ENCODE peak calls at places on chromosomes 13 and 19, in five cellular contexts. Z is neural progenitor cell, F is IMR-90, O is osteoblast, B is neuronal stem cell. U is an unnamed sample.

GRCh38 chr19:52936151-52936957 is 13.1 kb upstream of the ZNF888 start:
- DNase-seq in B (no peak), F (no peak), O (no peak), Z (no peak), U (no peak)

GRCh38 chr19:56301152-56301551 is 13.5 kb downstream of the ZSCAN5A start:
- DNase-seq in O (no peak), B (no peak), Z (no peak), F (no peak), U (peak; percentile 48)

GRCh38 chr13:37657134-37657533 is 58.6 kb upstream of the POSTN start:
- DNase-seq in F (peak; percentile 71), O (no peak), B (no peak), Z (no peak), U (no peak)

GRCh38 chr13:92255533-92255932 is 857.1 kb downstream of the GPC5 start:
- DNase-seq in F (no peak), B (no peak), Z (no peak), O (no peak), U (no peak)

GRCh38 chr13:85312071-85312470 is 487.1 kb downstream of the SLITRK6 start:
- DNase-seq in F (no peak), B (no peak), O (no peak), Z (no peak), U (no peak)

GRCh38 chr19:10315335-10316214 is at the start of gene FDX2:
- DNase-seq in O (peak; percentile 99), F (peak; percentile 67), Z (peak; percentile 92), B (peak; percentile 86), U (peak; percentile 95)

GRCh38 chr13:85241045-85241444 is 558.2 kb downstream of the SLITRK6 start:
- DNase-seq in O (no peak), F (peak; percentile 44), B (no peak), Z (no peak), U (no peak)

GRCh38 chr19:32677657-32678056 is 2.0 kb downstream of the RGS9BP start:
- DNase-seq in Z (peak; percentile 96), F (no peak), O (no peak), B (peak; percentile 87), U (peak; percentile 54)

GRCh38 chr13:105213512-105213911 is 1322.0 kb downstream of the EFNB2 start:
- DNase-seq in O (no peak), B (no peak), F (no peak), Z (peak; percentile 13), U (peak; percentile 38)

GRCh38 chr19:15315101-15315500 is 17.2 kb downstream of the BRD4 start:
- DNase-seq in B (no peak), Z (no peak), O (no peak), F (no peak), U (no peak)

GRCh38 chr19:15317392-15318011 is 14.8 kb downstream of the BRD4 start:
- DNase-seq in F (peak; percentile 80), O (no peak), B (no peak), Z (no peak), U (peak; percentile 42)

GRCh38 chr19:15318241-15318691 is 14.1 kb downstream of the BRD4 start:
- DNase-seq in F (peak; percentile 42), O (no peak), Z (no peak), B (no peak), U (no peak)

GRCh38 chr19:15313649-15314279 is 18.6 kb downstream of the BRD4 start:
- DNase-seq in B (no peak), O (no peak), F (no peak), Z (no peak), U (no peak)

GRCh38 chr19:15316498-15316897 is 15.8 kb downstream of the BRD4 start:
- DNase-seq in B (no peak), O (no peak), F (peak; percentile 80), Z (no peak), U (no peak)
- H3K4me2 ChIP-seq in B (no peak overlapping the region), O (no peak overlapping the region), F (peak overlapping the region; percentile 46), Z (no peak overlapping the region), U (no peak overlapping the region)

GRCh38 chr13:110582421-110582954 is 21.0 kb upstream of the RAB20 start:
- DNase-seq in B (no peak), Z (no peak), O (no peak), F (no peak), U (no peak)
- H3K4me2 ChIP-seq in B (no peak overlapping the region), Z (no peak overlapping the region), O (no peak overlapping the region), F (no peak overlapping the region), U (no peak overlapping the region)

GRCh38 chr19:15200575-15201364 is at the start of gene NOTCH3:
- DNase-seq in F (no peak), B (peak; percentile 51), Z (peak; percentile 89), O (peak; percentile 98), U (peak; percentile 79)
- H3K4me2 ChIP-seq in F (peak within 1 kb of the TSS; percentile 94), B (peak within 1 kb of the TSS; percentile 75), Z (peak within 1 kb of the TSS; percentile 95), O (peak within 1 kb of the TSS; percentile 78), U (peak within 1 kb of the TSS; percentile 88)

DNA sequence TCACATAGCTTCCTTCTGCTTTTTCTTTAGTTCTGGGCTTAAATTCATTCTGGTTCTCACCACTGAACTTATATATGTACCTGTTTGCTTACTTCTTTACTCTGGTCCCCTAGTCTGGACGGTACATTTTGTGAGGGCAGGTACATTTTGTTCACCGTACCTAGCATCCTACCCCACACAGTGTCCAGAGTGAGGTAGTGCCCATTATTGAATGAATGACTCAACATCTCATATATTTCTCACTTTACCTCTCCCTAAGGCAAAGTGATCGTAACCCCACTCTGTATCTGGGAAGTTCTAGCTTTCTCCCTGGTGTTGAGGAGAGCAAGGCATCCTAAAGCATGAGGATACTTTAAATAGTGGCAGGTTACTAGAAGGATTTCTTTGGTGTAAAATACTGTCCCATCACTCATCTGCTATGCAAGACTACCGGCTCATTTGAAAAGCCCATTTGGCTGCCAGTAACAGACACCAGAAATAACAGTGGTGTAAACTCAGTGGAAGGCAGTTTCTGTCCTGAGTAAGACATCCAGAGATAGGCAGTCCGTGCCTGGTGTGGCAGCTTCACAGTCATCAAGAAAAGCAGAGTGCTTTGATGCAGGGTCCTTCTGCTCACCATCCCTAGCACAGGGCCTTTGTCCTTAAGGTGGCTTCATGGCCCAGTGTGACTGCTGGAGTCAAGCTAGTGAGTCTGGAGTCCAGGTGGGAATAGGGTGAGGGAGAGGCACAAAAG is 111.9 kb downstream of the SIPA1L3 start:
- DNase-seq in O (no peak), B (no peak), F (no peak), Z (no peak), U (no peak)
- H3K4me2 ChIP-seq in O (no peak overlapping the region), B (no peak overlapping the region), F (no peak overlapping the region), Z (no peak overlapping the region), U (peak overlapping the region; percentile 21)

DNA sequence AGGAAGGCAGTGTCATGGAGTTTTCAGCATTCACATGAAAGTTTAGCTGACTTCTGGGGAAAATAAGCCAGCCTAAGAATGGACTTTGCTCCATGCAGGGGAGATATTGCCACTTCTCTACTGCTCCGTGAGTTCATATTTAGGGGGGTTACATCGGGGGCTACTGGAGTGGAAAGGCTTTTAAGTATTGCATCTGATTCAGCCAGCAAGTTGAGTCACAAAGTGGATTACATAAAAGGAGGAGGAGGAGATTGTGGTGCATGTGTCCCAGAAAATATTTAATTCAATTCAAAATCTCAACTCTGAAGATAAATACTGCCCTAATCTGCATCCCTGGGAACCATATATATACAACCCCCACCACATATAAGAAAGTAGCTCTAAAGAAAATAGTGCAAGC is 617.2 kb downstream of the DCT start:
- DNase-seq in B (no peak), Z (no peak), F (peak; percentile 60), O (no peak), U (no peak)
- H3K4me2 ChIP-seq in B (no peak overlapping the region), Z (no peak overlapping the region), F (peak overlapping the region; percentile 73), O (peak overlapping the region; percentile 56), U (no peak overlapping the region)

GRCh38 chr13:27562457-27562856 is 57.9 kb downstream of the LNX2 start:
- DNase-seq in F (no peak), B (no peak), O (no peak), Z (no peak), U (no peak)
- H3K4me2 ChIP-seq in F (no peak overlapping the region), B (no peak overlapping the region), O (no peak overlapping the region), Z (no peak overlapping the region), U (no peak overlapping the region)

U was measured in GM23338.